ENCODE peak calls at places on chromosomes 3 and 15, in five cellular contexts. V, O, Y, Q and L are unnamed samples.

GRCh38 chr15:44075535-44075934 is 119.5 kb downstream of the FRMD5 start:
- DNase-seq in V (no peak), Y (no peak), Q (no peak), O (no peak), L (no peak)

GRCh38 chr15:98755138-98755537 is 106.8 kb downstream of the IGF1R start:
- DNase-seq in Y (no peak), O (no peak), Q (no peak), V (peak), L (peak)

GRCh38 chr3:149967067-149967685 is 3.5 kb downstream of the PFN2 start:
- DNase-seq in Q (no peak), Y (no peak), V (peak), O (no peak), L (no peak)

GRCh38 chr3:52779011-52779410 is 1.6 kb downstream of the ITIH1 start:
- DNase-seq in Q (no peak), V (no peak), Y (no peak), O (no peak), L (no peak)

GRCh38 chr3:179658584-179658983 is 5.7 kb downstream of the USP13 start:
- DNase-seq in O (no peak), V (no peak), Q (no peak), Y (no peak), L (no peak)

GRCh38 chr3:28316226-28316625 is 32.3 kb upstream of the ZCWPW2 start:
- DNase-seq in Q (no peak), V (no peak), O (no peak), Y (no peak), L (no peak)

GRCh38 chr3:30538787-30539186 is 67.6 kb upstream of the TGFBR2 start:
- DNase-seq in O (no peak), Q (no peak), V (peak), Y (peak), L (no peak)

GRCh38 chr3:60501303-60501702 is 749.9 kb downstream of the FHIT start:
- DNase-seq in O (no peak), V (no peak), Q (no peak), Y (no peak), L (no peak)

GRCh38 chr3:168862466-168862865 is 766.7 kb upstream of the GOLIM4 start:
- DNase-seq in Q (no peak), V (peak), O (no peak), Y (no peak), L (no peak)

GRCh38 chr3:152842423-152842822 is 7.5 kb downstream of the P2RY1 start:
- DNase-seq in O (no peak), Y (no peak), Q (no peak), V (no peak), L (no peak)